ENCODE peak calls at places on chromosomes 13 and 19, in four cellular contexts. One of them, this sample, is unnamed.
A peak's percentile ranks its signal among the peaks of the same experiment; 100 is the strongest.

GRCh38 chr19:48190288-48191284 is 20.1 kb downstream of the ZSWIM9 start:
- DNase-seq in suprapubic skin: no peak
- DNase-seq in upper lobe of left lung: peak; percentile 90
- DNase-seq in transverse colon: peak; percentile 26
- DNase-seq in this sample: no peak

GRCh38 chr13:51645154-51645650 is 60.9 kb downstream of the WDFY2 start:
- DNase-seq in suprapubic skin: no peak
- DNase-seq in upper lobe of left lung: no peak
- DNase-seq in transverse colon: no peak
- DNase-seq in this sample: no peak

GRCh38 chr13:113639661-113640262 is 18.2 kb downstream of the ATP4B start:
- DNase-seq in suprapubic skin: peak; percentile 62
- DNase-seq in upper lobe of left lung: peak; percentile 16
- DNase-seq in transverse colon: peak; percentile 8
- DNase-seq in this sample: peak; percentile 50

GRCh38 chr13:98785968-98786367 is 33.5 kb upstream of the SLC15A1 start:
- DNase-seq in suprapubic skin: no peak
- DNase-seq in upper lobe of left lung: no peak
- DNase-seq in transverse colon: no peak
- DNase-seq in this sample: no peak

GRCh38 chr19:52070496-52070895 is 21.9 kb upstream of the ZNF432 start:
- DNase-seq in suprapubic skin: no peak
- DNase-seq in upper lobe of left lung: no peak
- DNase-seq in transverse colon: no peak
- DNase-seq in this sample: no peak

GRCh38 chr19:8489591-8490394 is 12.6 kb downstream of the PRAM1 start:
- DNase-seq in suprapubic skin: no peak
- DNase-seq in upper lobe of left lung: peak; percentile 73
- DNase-seq in transverse colon: no peak
- DNase-seq in this sample: peak; percentile 69

GRCh38 chr13:69793803-69794453 is 313.7 kb upstream of the ATXN8OS start:
- DNase-seq in suprapubic skin: no peak
- DNase-seq in upper lobe of left lung: no peak
- DNase-seq in transverse colon: no peak
- DNase-seq in this sample: no peak

GRCh38 chr13:95300625-95301134 is 571 bp downstream of the ABCC4 start:
- DNase-seq in suprapubic skin: peak; percentile 67
- DNase-seq in upper lobe of left lung: peak; percentile 62
- DNase-seq in transverse colon: peak; percentile 63
- DNase-seq in this sample: peak; percentile 85

GRCh38 chr13:80217614-80218456 is 123.1 kb downstream of the SPRY2 start:
- DNase-seq in suprapubic skin: no peak
- DNase-seq in upper lobe of left lung: no peak
- DNase-seq in transverse colon: no peak
- DNase-seq in this sample: no peak

GRCh38 chr19:53192771-53193533 is at the start of gene ZNF665:
- DNase-seq in suprapubic skin: peak; percentile 94
- DNase-seq in upper lobe of left lung: peak; percentile 92
- DNase-seq in transverse colon: peak; percentile 92
- DNase-seq in this sample: peak; percentile 95

GRCh38 chr13:66965146-66965545 is 265.0 kb downstream of the PCDH9 start:
- DNase-seq in suprapubic skin: no peak
- DNase-seq in upper lobe of left lung: no peak
- DNase-seq in transverse colon: no peak
- DNase-seq in this sample: no peak

GRCh38 chr13:89372193-89372592 is 1701.0 kb downstream of the SLITRK5 start:
- DNase-seq in suprapubic skin: no peak
- DNase-seq in upper lobe of left lung: no peak
- DNase-seq in transverse colon: no peak
- DNase-seq in this sample: no peak

GRCh38 chr19:3201072-3201700 is 15.5 kb downstream of the NCLN start:
- DNase-seq in suprapubic skin: peak; percentile 51
- DNase-seq in upper lobe of left lung: no peak
- DNase-seq in transverse colon: no peak
- DNase-seq in this sample: no peak

GRCh38 chr13:90706631-90707030 is 640.9 kb upstream of the MIR17HG start:
- DNase-seq in suprapubic skin: no peak
- DNase-seq in upper lobe of left lung: no peak
- DNase-seq in transverse colon: no peak
- DNase-seq in this sample: no peak

GRCh38 chr19:35093430-35093829 is 22.2 kb upstream of the FXYD3 start:
- DNase-seq in suprapubic skin: no peak
- DNase-seq in upper lobe of left lung: no peak
- DNase-seq in transverse colon: no peak
- DNase-seq in this sample: no peak

GRCh38 chr13:71118779-71119364 is 748.1 kb downstream of the DACH1 start:
- DNase-seq in suprapubic skin: no peak
- DNase-seq in upper lobe of left lung: no peak
- DNase-seq in transverse colon: no peak
- DNase-seq in this sample: no peak

GRCh38 chr13:40983725-40984669 is 35.1 kb downstream of the ELF1 start:
- DNase-seq in suprapubic skin: no peak
- DNase-seq in upper lobe of left lung: no peak
- DNase-seq in transverse colon: no peak
- DNase-seq in this sample: no peak

GRCh38 chr13:30338331-30338851 is 31.0 kb upstream of the KATNAL1 start:
- DNase-seq in suprapubic skin: no peak
- DNase-seq in upper lobe of left lung: no peak
- DNase-seq in transverse colon: no peak
- DNase-seq in this sample: no peak

GRCh38 chr13:73844986-73845385 is 289.2 kb downstream of the KLF12 start:
- DNase-seq in suprapubic skin: no peak
- DNase-seq in upper lobe of left lung: no peak
- DNase-seq in transverse colon: no peak
- DNase-seq in this sample: no peak

GRCh38 chr19:11784356-11784755 is 14.0 kb upstream of the ZNF491 start:
- DNase-seq in suprapubic skin: no peak
- DNase-seq in upper lobe of left lung: no peak
- DNase-seq in transverse colon: no peak
- DNase-seq in this sample: no peak

GRCh38 chr13:81048026-81048461 is 707.1 kb upstream of the SPRY2 start:
- DNase-seq in suprapubic skin: no peak
- DNase-seq in upper lobe of left lung: no peak
- DNase-seq in transverse colon: no peak
- DNase-seq in this sample: no peak

GRCh38 chr13:108963846-108964600 is 334.6 kb downstream of the MYO16 start:
- DNase-seq in suprapubic skin: no peak
- DNase-seq in upper lobe of left lung: no peak
- DNase-seq in transverse colon: no peak
- DNase-seq in this sample: no peak

GRCh38 chr19:58477130-58477529 is 978 bp downstream of the ZNF446 start:
- DNase-seq in suprapubic skin: no peak
- DNase-seq in upper lobe of left lung: no peak
- DNase-seq in transverse colon: no peak
- DNase-seq in this sample: peak; percentile 85

GRCh38 chr19:49103331-49104085 is 10.7 kb upstream of the LIN7B start:
- DNase-seq in suprapubic skin: no peak
- DNase-seq in upper lobe of left lung: no peak
- DNase-seq in transverse colon: no peak
- DNase-seq in this sample: no peak

GRCh38 chr19:882871-883497 is 10.0 kb downstream of the MED16 start:
- DNase-seq in suprapubic skin: no peak
- DNase-seq in upper lobe of left lung: no peak
- DNase-seq in transverse colon: no peak
- DNase-seq in this sample: no peak

GRCh38 chr13:63408227-63409202 is 1992.9 kb upstream of the PCDH20 start:
- DNase-seq in suprapubic skin: no peak
- DNase-seq in upper lobe of left lung: no peak
- DNase-seq in transverse colon: no peak
- DNase-seq in this sample: no peak

GRCh38 chr19:36246006-36246391 is 31.1 kb downstream of the ZNF146 start:
- DNase-seq in suprapubic skin: no peak
- DNase-seq in upper lobe of left lung: no peak
- DNase-seq in transverse colon: no peak
- DNase-seq in this sample: no peak

GRCh38 chr19:4701557-4701956 is 22.1 kb downstream of the DPP9 start:
- DNase-seq in suprapubic skin: no peak
- DNase-seq in upper lobe of left lung: peak; percentile 61
- DNase-seq in transverse colon: no peak
- DNase-seq in this sample: no peak

GRCh38 chr13:67299072-67299635 is 69.0 kb upstream of the PCDH9 start:
- DNase-seq in suprapubic skin: no peak
- DNase-seq in upper lobe of left lung: no peak
- DNase-seq in transverse colon: no peak
- DNase-seq in this sample: no peak

GRCh38 chr19:9126900-9127405 is at the start of gene OR7G3:
- DNase-seq in suprapubic skin: no peak
- DNase-seq in upper lobe of left lung: no peak
- DNase-seq in transverse colon: no peak
- DNase-seq in this sample: no peak

GRCh38 chr19:12772323-12772722 is 3.0 kb downstream of the HOOK2 start:
- DNase-seq in suprapubic skin: no peak
- DNase-seq in upper lobe of left lung: no peak
- DNase-seq in transverse colon: no peak
- DNase-seq in this sample: no peak

GRCh38 chr13:52067237-52067636 is 42.7 kb downstream of the UTP14C start:
- DNase-seq in suprapubic skin: no peak
- DNase-seq in upper lobe of left lung: no peak
- DNase-seq in transverse colon: no peak
- DNase-seq in this sample: no peak

GRCh38 chr13:35923347-35923746 is 207.8 kb downstream of the DCLK1 start:
- DNase-seq in suprapubic skin: no peak
- DNase-seq in upper lobe of left lung: no peak
- DNase-seq in transverse colon: no peak
- DNase-seq in this sample: no peak

GRCh38 chr13:19959831-19960672 is 1.5 kb downstream of the ZMYM2 start:
- DNase-seq in suprapubic skin: peak; percentile 91
- DNase-seq in upper lobe of left lung: peak; percentile 95
- DNase-seq in transverse colon: peak; percentile 88
- DNase-seq in this sample: peak; percentile 96
- TF ChIP-seq POLR2A in suprapubic skin: no peak
- TF ChIP-seq POLR2A in upper lobe of left lung: peak; percentile 69
- TF ChIP-seq POLR2A in transverse colon: peak; percentile 51
- TF ChIP-seq POLR2A in this sample: peak; percentile 45

GRCh38 chr13:43514326-43514725 is 272.4 kb downstream of the ENOX1 start:
- DNase-seq in suprapubic skin: no peak
- DNase-seq in upper lobe of left lung: no peak
- DNase-seq in transverse colon: no peak
- DNase-seq in this sample: no peak

GRCh38 chr13:43516401-43516826 is 270.4 kb downstream of the ENOX1 start:
- DNase-seq in suprapubic skin: no peak
- DNase-seq in upper lobe of left lung: no peak
- DNase-seq in transverse colon: no peak
- DNase-seq in this sample: no peak

DNA sequence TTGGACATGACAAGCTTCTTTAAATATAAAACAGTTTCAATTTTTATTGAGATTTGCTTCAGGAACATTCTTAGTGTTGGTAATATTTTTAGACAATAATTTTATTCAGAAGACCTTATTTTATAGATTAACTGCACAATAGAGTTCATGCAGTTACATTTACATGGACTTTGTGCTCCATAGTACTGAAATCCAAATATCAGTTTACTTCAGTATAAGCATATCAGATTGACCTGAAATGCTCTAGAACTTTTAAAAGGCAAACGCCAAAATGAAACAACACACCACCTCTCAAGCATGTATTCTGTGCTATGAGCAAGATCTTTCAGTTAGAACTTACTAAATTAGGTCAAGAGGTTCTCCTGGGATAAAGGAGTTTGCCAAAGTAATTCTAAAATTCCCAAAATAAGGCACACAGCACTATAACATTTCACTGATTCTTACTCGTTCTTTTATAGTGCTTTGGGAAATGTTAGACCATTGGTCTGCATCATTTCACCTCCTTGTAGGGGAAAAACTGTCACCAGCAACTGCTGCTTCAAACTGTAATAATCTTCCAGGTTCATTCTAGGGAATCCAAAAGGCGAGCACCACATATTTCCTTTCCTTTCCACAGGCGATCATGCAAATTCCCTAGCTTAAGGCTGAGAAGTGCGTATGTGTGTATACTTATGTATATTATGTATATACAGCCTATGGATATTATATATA is 275.4 kb downstream of the ENOX1 start:
- DNase-seq in suprapubic skin: no peak
- DNase-seq in upper lobe of left lung: no peak
- DNase-seq in transverse colon: no peak
- DNase-seq in this sample: no peak
- TF ChIP-seq POLR2AphosphoS5 in suprapubic skin: no peak
- TF ChIP-seq POLR2AphosphoS5 in upper lobe of left lung: no peak
- TF ChIP-seq POLR2AphosphoS5 in transverse colon: peak; percentile 63
- TF ChIP-seq POLR2AphosphoS5 in this sample: no peak

DNA sequence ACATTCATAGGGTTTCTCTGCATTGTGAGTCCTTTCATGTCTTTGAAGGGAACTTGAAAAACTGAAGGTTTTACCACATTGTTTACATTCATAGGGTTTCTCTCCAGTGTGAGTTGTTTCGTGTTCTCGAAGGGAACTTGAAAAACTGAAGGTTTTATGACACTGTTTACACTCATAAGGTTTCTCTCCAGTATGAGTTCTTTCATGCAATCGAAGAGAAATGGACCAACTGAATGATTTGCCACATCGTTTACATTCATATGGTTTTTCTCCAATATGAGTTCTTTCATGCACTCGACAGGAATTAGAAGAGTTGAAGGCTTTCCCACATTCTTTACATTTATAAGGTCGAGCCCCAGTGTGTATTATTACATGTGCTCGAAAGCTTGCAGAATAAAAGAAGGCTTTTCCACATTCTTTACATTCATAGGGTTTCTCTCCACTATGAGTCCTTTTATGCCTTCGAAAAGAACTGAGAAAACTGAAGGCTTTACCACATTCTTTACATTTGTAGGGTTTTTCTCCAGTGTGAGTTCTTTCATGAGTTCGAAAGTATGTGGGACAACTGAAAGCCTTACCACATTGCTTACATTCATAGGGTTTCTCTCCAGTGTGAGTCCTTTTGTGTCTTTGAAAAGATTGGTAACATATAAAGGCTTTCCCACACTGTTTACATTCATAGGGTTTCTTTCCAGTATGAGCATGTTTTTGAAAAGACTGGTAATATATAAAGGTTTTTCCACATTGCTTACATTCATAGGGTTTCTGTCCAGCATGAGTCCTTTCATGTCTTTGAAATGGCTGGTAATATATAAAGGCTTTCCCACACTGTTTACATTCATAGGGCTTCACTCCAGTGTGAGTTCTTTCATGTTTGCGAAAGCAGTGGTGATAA is 20.7 kb downstream of the ZNF14 start:
- DNase-seq in suprapubic skin: no peak
- DNase-seq in upper lobe of left lung: no peak
- DNase-seq in transverse colon: no peak
- DNase-seq in this sample: no peak
- H3K36me3 ChIP-seq in suprapubic skin: peaks cover 53% of the 10 kb centered on the region
- H3K36me3 ChIP-seq in upper lobe of left lung: peaks cover 34% of the 10 kb centered on the region
- H3K36me3 ChIP-seq in transverse colon: peaks cover 72% of the 10 kb centered on the region
- H3K36me3 ChIP-seq in this sample: peaks cover 65% of the 10 kb centered on the region

GRCh38 chr19:13795595-13796300 is 505 bp downstream of the ZSWIM4 start:
- DNase-seq in suprapubic skin: no peak
- DNase-seq in upper lobe of left lung: peak; percentile 62
- DNase-seq in transverse colon: no peak
- DNase-seq in this sample: no peak

GRCh38 chr19:13794388-13794751 is 873 bp upstream of the ZSWIM4 start:
- DNase-seq in suprapubic skin: peak; percentile 89
- DNase-seq in upper lobe of left lung: peak; percentile 62
- DNase-seq in transverse colon: peak; percentile 78
- DNase-seq in this sample: peak; percentile 76

GRCh38 chr19:13796301-13797057 is 1.2 kb downstream of the ZSWIM4 start:
- DNase-seq in suprapubic skin: peak; percentile 88
- DNase-seq in upper lobe of left lung: peak; percentile 85
- DNase-seq in transverse colon: peak; percentile 51
- DNase-seq in this sample: peak; percentile 79

GRCh38 chr19:13797058-13797440 is 1.8 kb downstream of the ZSWIM4 start:
- DNase-seq in suprapubic skin: no peak
- DNase-seq in upper lobe of left lung: no peak
- DNase-seq in transverse colon: no peak
- DNase-seq in this sample: no peak

GRCh38 chr19:13794752-13795589 is at the start of gene ZSWIM4:
- DNase-seq in suprapubic skin: peak; percentile 99
- DNase-seq in upper lobe of left lung: peak; percentile 99
- DNase-seq in transverse colon: peak; percentile 99
- DNase-seq in this sample: peak; percentile 97
- TF ChIP-seq POLR2A in suprapubic skin: no peak
- TF ChIP-seq POLR2A in upper lobe of left lung: peak; percentile 79
- TF ChIP-seq POLR2A in transverse colon: peak; percentile 70
- TF ChIP-seq POLR2A in this sample: peak; percentile 44

This sample was measured in spleen.